ENCODE peak calls at places on chromosomes 6 and 20, in six cellular contexts. S is H1, Y is natural killer cell, A is ELR, E is AG10803, L is AML-193. B is an unnamed sample.

GRCh38 chr6:168411130-168411529 is 29.9 kb upstream of the SMOC2 start:
- DNase-seq in Y (no peak), S (no peak), A (no peak), L (no peak), E (no peak), B (no peak)

GRCh38 chr6:12342664-12343063 is 52.5 kb downstream of the EDN1 start:
- DNase-seq in L (no peak), E (no peak), A (no peak), S (no peak), Y (no peak), B (no peak)

GRCh38 chr6:106894978-106895702 is 79.4 kb downstream of the CD24 start:
- DNase-seq in S (no peak), L (peak; percentile 17), Y (no peak), E (peak; percentile 15), A (peak; percentile 62), B (no peak)

GRCh38 chr20:41173791-41174341 is 36.5 kb downstream of the PLCG1 start:
- DNase-seq in Y (peak; percentile 11), S (no peak), A (no peak), E (no peak), L (no peak), B (no peak)

GRCh38 chr20:10430000-10430466 is 4.0 kb downstream of the MKKS start:
- DNase-seq in A (peak; percentile 74), E (no peak), Y (no peak), L (no peak), S (no peak), B (no peak)

GRCh38 chr20:11544029-11544678 is 373.5 kb upstream of the BTBD3 start:
- DNase-seq in S (no peak), E (peak; percentile 63), Y (no peak), L (peak; percentile 59), A (peak; percentile 70), B (peak; percentile 88)

GRCh38 chr6:161547617-161548016 is 273.8 kb upstream of the AGPAT4 start:
- DNase-seq in E (peak; percentile 39), L (no peak), Y (no peak), S (no peak), A (peak; percentile 2), B (peak; percentile 2)

GRCh38 chr6:3748208-3748701 is 3.3 kb downstream of the PXDC1 start:
- DNase-seq in E (peak; percentile 91), S (no peak), A (peak; percentile 95), L (peak; percentile 53), Y (no peak), B (peak; percentile 43)

GRCh38 chr6:89987140-89987539 is 92.9 kb downstream of the GJA10 start:
- DNase-seq in L (no peak), E (no peak), S (no peak), A (no peak), Y (no peak), B (no peak)

GRCh38 chr6:121533321-121533841 is 97.9 kb downstream of the GJA1 start:
- DNase-seq in A (no peak), L (no peak), S (no peak), E (no peak), Y (no peak), B (no peak)

GRCh38 chr20:33824852-33825251 is 13.7 kb downstream of the CHMP4B start:
- DNase-seq in A (no peak), S (no peak), L (no peak), Y (no peak), E (no peak), B (no peak)